ENCODE peak calls at places on chromosomes 11 and 22, in nine cellular contexts. X is body of pancreas; M is NB4; G is CD8-positive, alpha-beta T cell; I is AG09309; C is nephron progenitor cell; L is GM10248; F is fibroblast of pulmonary artery; Z is left lung. H is an unnamed sample.

GRCh38 chr22:19892249-19892879 is 37.7 kb upstream of the GNB1L start:
- DNase-seq in X (no peak), M (peak), G (peak), I (no peak), C (peak), L (peak), F (peak), Z (no peak), H (peak)

GRCh38 chr11:36295926-36296325 is at the start of gene PRR5L:
- DNase-seq in X (no peak), M (no peak), G (no peak), I (no peak), C (no peak), L (no peak), F (no peak), Z (no peak), H (no peak)

GRCh38 chr11:8258771-8259170 is 4.9 kb downstream of the LMO1 start:
- DNase-seq in X (peak), M (peak), G (no peak), I (peak), C (no peak), L (no peak), F (no peak), Z (no peak), H (peak)

GRCh38 chr22:44276041-44276440 is 36.7 kb downstream of the SHISAL1 start:
- DNase-seq in X (no peak), M (no peak), G (no peak), I (no peak), C (no peak), L (no peak), F (no peak), Z (no peak), H (no peak)

GRCh38 chr11:92322225-92322624 is 97.6 kb downstream of the FAT3 start:
- DNase-seq in X (no peak), M (no peak), G (no peak), I (no peak), C (no peak), L (no peak), F (peak), Z (no peak), H (peak)

GRCh38 chr22:20803696-20804324 is 29.9 kb downstream of the SERPIND1 start:
- DNase-seq in X (peak), M (peak), G (no peak), I (no peak), C (peak), L (peak), F (peak), Z (no peak), H (peak)

GRCh38 chr11:26947379-26947844 is 46.5 kb upstream of the FIBIN start:
- DNase-seq in X (no peak), M (no peak), G (no peak), I (peak), C (no peak), L (no peak), F (peak), Z (peak), H (peak)

GRCh38 chr11:74462009-74462408 is 5.3 kb downstream of the KCNE3 start:
- DNase-seq in X (peak), M (peak), G (no peak), I (no peak), C (no peak), L (no peak), F (peak), Z (peak), H (peak)

GRCh38 chr11:115716577-115717214 is 212.5 kb upstream of the CADM1 start:
- DNase-seq in X (no peak), M (no peak), G (no peak), I (no peak), C (peak), L (no peak), F (no peak), Z (no peak), H (no peak)

GRCh38 chr22:41216984-41217383 is 11.9 kb downstream of the L3MBTL2 start:
- DNase-seq in X (no peak), M (no peak), G (no peak), I (no peak), C (no peak), L (no peak), F (peak), Z (peak), H (peak)

GRCh38 chr22:49368976-49369725 is 458.5 kb downstream of the BRD1 start:
- DNase-seq in X (no peak), M (peak), G (no peak), I (no peak), C (no peak), L (no peak), F (no peak), Z (peak), H (no peak)

GRCh38 chr11:108037636-108038035 is 28.9 kb downstream of the CUL5 start:
- DNase-seq in X (no peak), M (no peak), G (no peak), I (no peak), C (no peak), L (no peak), F (peak), Z (no peak), H (no peak)

GRCh38 chr11:31340903-31341572 is 28.5 kb downstream of the DCDC1 start:
- DNase-seq in X (peak), M (peak), G (no peak), I (no peak), C (peak), L (peak), F (peak), Z (no peak), H (peak)

GRCh38 chr11:125724125-125724524 is 22.0 kb upstream of the PATE1 start:
- DNase-seq in X (no peak), M (peak), G (no peak), I (no peak), C (no peak), L (no peak), F (peak), Z (no peak), H (peak)

GRCh38 chr22:25645964-25646363 is 81.5 kb downstream of the GRK3 start:
- DNase-seq in X (no peak), M (no peak), G (no peak), I (no peak), C (no peak), L (no peak), F (no peak), Z (no peak), H (no peak)

GRCh38 chr11:8392166-8392565 is 128.5 kb upstream of the LMO1 start:
- DNase-seq in X (no peak), M (no peak), G (no peak), I (no peak), C (no peak), L (no peak), F (no peak), Z (no peak), H (no peak)

GRCh38 chr22:26579331-26579886 is 10.5 kb downstream of the TPST2 start:
- DNase-seq in X (no peak), M (peak), G (peak), I (no peak), C (no peak), L (peak), F (no peak), Z (no peak), H (no peak)

GRCh38 chr22:45600791-45601730 is 70.6 kb upstream of the ATXN10 start:
- DNase-seq in X (no peak), M (no peak), G (no peak), I (no peak), C (no peak), L (no peak), F (peak), Z (no peak), H (peak)

GRCh38 chr22:49827853-49828598 is at the start of gene BRD1:
- DNase-seq in X (peak), M (peak), G (peak), I (no peak), C (peak), L (peak), F (peak), Z (no peak), H (peak)

GRCh38 chr22:39117585-39118191 is 20.6 kb downstream of the APOBEC3H start:
- DNase-seq in X (peak), M (peak), G (peak), I (peak), C (peak), L (peak), F (peak), Z (no peak), H (peak)

GRCh38 chr22:40377931-40378330 is 7.5 kb downstream of the SGSM3 start:
- DNase-seq in X (no peak), M (no peak), G (no peak), I (no peak), C (no peak), L (no peak), F (no peak), Z (no peak), H (no peak)

GRCh38 chr11:76033699-76034098 is 172.6 kb downstream of the WNT11 start:
- DNase-seq in X (no peak), M (no peak), G (no peak), I (no peak), C (no peak), L (no peak), F (no peak), Z (no peak), H (no peak)

GRCh38 chr11:122706261-122706660 is 50.7 kb downstream of the UBASH3B start:
- DNase-seq in X (no peak), M (no peak), G (no peak), I (no peak), C (no peak), L (no peak), F (peak), Z (no peak), H (peak)

GRCh38 chr11:34916810-34917780 is 677 bp downstream of the PDHX start:
- DNase-seq in X (no peak), M (no peak), G (no peak), I (no peak), C (no peak), L (no peak), F (peak), Z (no peak), H (peak)

DNA sequence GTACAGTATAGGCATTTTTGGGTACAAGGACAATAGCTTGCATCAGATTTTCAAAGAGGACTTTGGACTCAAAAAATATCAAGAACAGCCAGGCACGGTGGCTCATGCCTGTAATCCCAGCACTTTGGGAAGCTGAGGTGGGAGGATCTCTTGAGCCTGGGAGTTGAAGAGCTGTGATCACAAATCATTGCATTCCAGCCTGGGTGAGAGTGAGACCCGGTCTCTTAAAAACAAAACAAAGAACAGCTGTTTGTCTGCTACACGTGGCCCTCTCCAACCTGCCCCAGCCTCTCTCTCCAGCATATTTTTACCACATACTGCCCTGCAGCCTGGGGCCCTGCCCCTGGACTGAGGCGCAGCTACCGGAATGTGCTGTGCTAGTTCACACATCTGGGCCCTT is 29.2 kb downstream of the GRIK4 start:
- DNase-seq in X (no peak), M (no peak), G (no peak), I (no peak), C (no peak), L (no peak), F (no peak), Z (no peak), H (no peak)
- TF ChIP-seq CTCF in X (no peak), M (no peak), G (no peak), I (no peak), C (no peak), L (no peak), F (no peak), Z (no peak), H (no peak)

GRCh38 chr11:61162092-61162935 is 1.1 kb upstream of the VPS37C start:
- DNase-seq in X (peak), M (peak), G (no peak), I (no peak), C (peak), L (no peak), F (peak), Z (no peak), H (peak)

GRCh38 chr11:61163714-61164609 is 2.7 kb upstream of the VPS37C start:
- DNase-seq in X (no peak), M (peak), G (no peak), I (no peak), C (no peak), L (peak), F (no peak), Z (peak), H (no peak)

GRCh38 chr11:61158691-61159381 is 2.4 kb downstream of the VPS37C start:
- DNase-seq in X (no peak), M (no peak), G (no peak), I (peak), C (no peak), L (no peak), F (peak), Z (no peak), H (peak)

GRCh38 chr11:61160487-61161189 is 588 bp downstream of the VPS37C start:
- DNase-seq in X (no peak), M (no peak), G (no peak), I (no peak), C (no peak), L (no peak), F (peak), Z (no peak), H (no peak)

DNA sequence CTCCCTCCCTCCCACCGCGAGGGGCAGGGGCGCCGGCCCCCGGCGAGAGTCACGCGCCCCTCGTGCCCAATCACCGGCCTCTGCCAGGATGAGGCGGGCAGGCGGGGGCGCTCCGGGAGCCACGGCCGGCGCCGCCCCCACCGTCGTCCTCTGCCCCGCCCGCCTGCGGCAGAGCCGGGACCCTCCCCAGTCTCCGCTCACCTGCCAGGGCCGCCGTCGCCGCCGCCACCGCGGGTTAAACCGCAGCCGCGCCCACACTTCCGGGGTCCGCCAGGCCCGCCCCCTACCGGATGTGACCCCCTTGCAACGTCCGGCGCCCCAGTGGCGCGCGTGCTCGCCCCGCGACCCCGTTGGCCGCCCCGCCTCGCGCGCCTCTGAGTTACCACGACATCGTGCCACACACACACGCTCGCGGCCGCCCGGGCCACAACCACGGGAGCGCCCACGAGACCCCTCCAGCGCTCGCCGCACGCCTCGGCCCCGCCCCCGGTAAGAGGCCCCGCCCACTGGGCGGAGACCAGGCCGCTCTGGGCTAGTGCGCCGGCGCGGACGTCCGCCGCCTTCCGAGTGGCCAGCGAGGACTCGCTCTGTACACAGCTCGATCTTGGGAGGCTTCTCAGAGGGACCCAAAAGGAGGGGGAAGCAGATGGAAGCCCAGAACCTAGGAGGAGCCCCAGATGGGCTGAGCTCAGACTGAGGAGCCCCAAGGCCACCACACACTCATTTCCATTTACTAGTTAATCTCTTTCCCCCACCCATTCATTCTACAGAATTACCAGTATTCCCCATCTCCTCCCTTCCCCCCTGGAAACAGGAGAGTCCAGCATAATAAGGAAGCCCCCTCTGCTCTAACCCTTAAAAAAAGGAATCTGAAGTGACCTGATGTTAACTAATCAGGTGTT is at the start of gene VPS37C:
- DNase-seq in X (peak), M (peak), G (peak), I (peak), C (peak), L (peak), F (peak), Z (peak), H (peak)
- TF ChIP-seq CTCF in X (no peak), M (no peak), G (no peak), I (no peak), C (no peak), L (peak), F (no peak), Z (peak), H (no peak)

GRCh38 chr11:894575-895201 is 15.9 kb downstream of the CHID1 start:
- DNase-seq in X (no peak), M (no peak), G (no peak), I (no peak), C (no peak), L (no peak), F (no peak), Z (no peak), H (no peak)
- TF ChIP-seq CTCF in X (no peak), M (peak), G (no peak), I (no peak), C (no peak), L (no peak), F (no peak), Z (no peak), H (peak)

DNA sequence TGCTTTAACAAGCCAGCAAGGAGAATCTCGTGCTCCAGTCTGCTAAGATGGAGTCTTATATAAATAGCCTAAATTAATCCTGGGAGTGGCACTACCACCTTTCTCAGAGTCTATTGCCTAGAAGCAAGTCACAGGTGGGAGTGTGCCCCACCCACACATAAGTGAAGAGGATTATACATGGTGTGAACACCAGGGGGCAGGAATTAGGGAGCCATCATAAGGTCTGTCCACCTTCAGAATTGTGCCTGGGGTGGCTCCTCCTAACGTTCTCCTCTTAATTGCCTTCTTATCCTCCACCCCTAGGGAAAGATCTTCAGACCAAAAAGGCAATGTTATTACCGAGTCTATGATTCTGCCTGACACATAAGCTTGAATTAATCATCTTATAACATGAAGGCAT is 276.8 kb upstream of the SESN3 start:
- DNase-seq in X (no peak), M (peak), G (no peak), I (no peak), C (no peak), L (no peak), F (no peak), Z (no peak), H (peak)
- TF ChIP-seq CTCF in X (no peak), M (peak), G (no peak), I (no peak), C (no peak), L (no peak), F (no peak), Z (no peak), H (no peak)

DNA sequence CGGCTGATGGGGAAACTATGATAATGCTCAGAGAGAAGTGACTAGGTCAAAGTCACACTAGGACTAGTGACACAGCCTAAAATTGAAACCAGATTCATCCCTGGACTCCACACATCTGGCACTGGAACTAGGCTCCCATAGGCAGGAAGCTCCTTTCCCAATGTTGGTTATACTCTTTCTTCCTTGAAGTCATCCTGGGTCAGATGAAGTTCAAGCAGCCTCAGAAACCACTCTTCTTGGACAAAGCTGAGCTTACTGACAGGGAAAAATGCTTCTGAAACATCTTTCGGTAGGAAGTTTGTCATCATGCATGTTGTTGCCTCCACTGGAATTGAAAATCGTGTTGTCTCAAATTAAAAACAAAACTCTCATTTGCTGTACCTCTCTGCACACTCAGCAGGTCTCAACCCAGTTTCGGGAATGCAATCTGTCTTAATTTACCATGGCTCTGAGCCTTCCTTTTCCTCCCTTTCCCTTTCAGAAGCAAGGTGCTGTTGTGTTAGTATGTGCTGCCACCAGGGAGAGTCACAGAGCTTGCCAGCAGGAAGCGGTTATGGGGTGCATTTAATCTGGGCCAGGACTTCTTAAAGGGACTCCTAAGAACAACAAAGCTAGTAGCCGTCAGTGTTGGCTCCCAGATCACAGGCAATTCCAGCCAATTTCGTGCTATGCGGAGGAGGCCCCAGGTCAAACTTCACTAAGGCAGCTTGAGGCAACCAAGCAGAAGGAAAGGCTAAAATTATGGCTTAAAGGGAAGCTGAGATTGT is 384.8 kb downstream of the TENM4 start:
- DNase-seq in X (no peak), M (no peak), G (no peak), I (peak), C (no peak), L (no peak), F (peak), Z (no peak), H (peak)
- TF ChIP-seq CTCF in X (no peak), M (no peak), G (no peak), I (peak), C (no peak), L (no peak), F (peak), Z (no peak), H (no peak)

DNA sequence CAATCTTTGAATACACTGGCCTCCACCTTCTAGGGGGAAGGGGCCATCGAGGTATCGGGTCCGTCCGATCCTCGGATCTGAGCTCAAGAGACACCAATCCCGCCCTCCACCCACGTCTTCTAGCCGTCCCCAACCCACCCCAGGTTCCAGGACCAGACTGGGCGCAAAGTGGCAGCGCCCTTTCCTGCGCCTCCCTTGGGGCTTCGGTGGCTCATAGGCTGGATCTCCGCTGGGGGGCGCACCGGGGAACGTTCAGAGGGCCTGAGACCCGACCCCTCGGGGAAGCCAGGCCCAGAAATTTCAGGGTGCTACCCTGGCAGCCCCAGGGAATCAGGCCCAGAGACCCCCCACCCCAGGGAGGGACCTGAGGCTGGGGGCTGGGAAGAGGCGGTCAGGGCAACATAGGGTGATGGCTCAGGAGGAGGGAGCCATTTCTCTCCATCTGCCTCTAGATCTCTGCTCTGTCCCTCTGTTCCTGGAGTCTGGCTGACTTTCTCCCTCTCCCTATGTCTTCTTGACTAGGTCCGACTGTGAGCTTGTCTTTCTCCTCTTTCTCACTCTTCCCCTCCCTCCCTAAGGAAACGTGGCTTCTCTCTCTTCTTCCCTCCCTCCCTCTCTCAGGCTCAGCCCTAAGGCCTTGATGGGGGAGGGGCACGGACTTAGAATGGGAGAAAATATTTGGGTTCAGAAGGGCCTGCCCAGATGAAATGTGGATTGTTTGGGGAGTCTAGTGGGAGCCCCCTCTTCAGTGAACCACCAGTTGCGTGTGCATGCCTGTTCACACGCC is 1.1 kb downstream of the CREB3L1 start:
- DNase-seq in X (peak), M (peak), G (no peak), I (no peak), C (peak), L (no peak), F (peak), Z (peak), H (peak)
- TF ChIP-seq CTCF in X (peak), M (peak), G (no peak), I (peak), C (peak), L (peak), F (peak), Z (peak), H (peak)

GRCh38 chr22:29524440-29525191 is 28.9 kb downstream of the THOC5 start:
- DNase-seq in X (peak), M (peak), G (no peak), I (no peak), C (peak), L (peak), F (peak), Z (no peak), H (peak)
- TF ChIP-seq CTCF in X (peak), M (peak), G (no peak), I (peak), C (peak), L (peak), F (peak), Z (no peak), H (peak)